ENCODE peak calls at places on chromosomes 16 and 17, in six cellular contexts. X is WERI-Rb-1, V is IMR-90, N is AG04449, Z is gastrocnemius medialis, A is fibroblast of the aortic adventitia. H is an unnamed sample.

GRCh38 chr17:38608648-38609047 is 2.9 kb upstream of the SRCIN1 start:
- DNase-seq in Z (no peak), A (no peak), X (no peak), N (no peak), V (no peak), H (no peak)

GRCh38 chr16:66262253-66263167 is 104.0 kb upstream of the CDH5 start:
- DNase-seq in V (peak; percentile 57), X (peak; percentile 82), Z (peak; percentile 35), A (peak; percentile 72), N (no peak), H (no peak)

GRCh38 chr16:17160285-17160854 is 310.4 kb downstream of the XYLT1 start:
- DNase-seq in V (peak; percentile 45), A (no peak), Z (no peak), X (no peak), N (no peak), H (no peak)

GRCh38 chr16:20383106-20384029 is 21.2 kb downstream of the PDILT start:
- DNase-seq in N (peak; percentile 7), A (peak; percentile 61), V (peak; percentile 54), X (peak; percentile 67), Z (no peak), H (peak; percentile 40)

GRCh38 chr16:6576646-6577045 is 756.0 kb upstream of the RBFOX1 start:
- DNase-seq in V (no peak), Z (no peak), A (no peak), X (no peak), N (no peak), H (no peak)

GRCh38 chr17:81125573-81126081 is 39.7 kb upstream of the PVALEF start:
- DNase-seq in A (no peak), V (no peak), X (no peak), N (no peak), Z (no peak), H (no peak)

GRCh38 chr17:56297142-56297541 is 143.9 kb downstream of the ANKFN1 start:
- DNase-seq in Z (no peak), A (peak; percentile 41), N (no peak), V (peak; percentile 62), X (no peak), H (no peak)

GRCh38 chr17:64410750-64411490 is 20.3 kb upstream of the PECAM1 start:
- DNase-seq in X (no peak), A (no peak), V (no peak), Z (no peak), N (no peak), H (no peak)

GRCh38 chr16:20884240-20884556 is 16.0 kb downstream of the DCUN1D3 start:
- DNase-seq in Z (no peak), N (no peak), X (no peak), A (peak; percentile 70), V (peak; percentile 88), H (no peak)

GRCh38 chr17:2860045-2860444 is 63.8 kb downstream of the RAP1GAP2 start:
- DNase-seq in V (no peak), X (peak; percentile 88), A (no peak), Z (no peak), N (no peak), H (no peak)

GRCh38 chr16:55115506-55115905 is 184.8 kb downstream of the IRX5 start:
- DNase-seq in A (no peak), N (no peak), V (no peak), X (no peak), Z (no peak), H (no peak)

GRCh38 chr16:10318798-10319500 is 66.9 kb upstream of the ATF7IP2 start:
- DNase-seq in X (no peak), Z (no peak), V (no peak), A (no peak), N (no peak), H (no peak)

GRCh38 chr17:71327376-71328059 is 793.3 kb upstream of the SOX9 start:
- DNase-seq in N (no peak), V (peak; percentile 72), X (no peak), A (peak; percentile 28), Z (no peak), H (no peak)

GRCh38 chr16:79845734-79846135 is 245.2 kb upstream of the MAF start:
- DNase-seq in V (no peak), Z (no peak), A (no peak), X (no peak), N (no peak), H (no peak)

DNA sequence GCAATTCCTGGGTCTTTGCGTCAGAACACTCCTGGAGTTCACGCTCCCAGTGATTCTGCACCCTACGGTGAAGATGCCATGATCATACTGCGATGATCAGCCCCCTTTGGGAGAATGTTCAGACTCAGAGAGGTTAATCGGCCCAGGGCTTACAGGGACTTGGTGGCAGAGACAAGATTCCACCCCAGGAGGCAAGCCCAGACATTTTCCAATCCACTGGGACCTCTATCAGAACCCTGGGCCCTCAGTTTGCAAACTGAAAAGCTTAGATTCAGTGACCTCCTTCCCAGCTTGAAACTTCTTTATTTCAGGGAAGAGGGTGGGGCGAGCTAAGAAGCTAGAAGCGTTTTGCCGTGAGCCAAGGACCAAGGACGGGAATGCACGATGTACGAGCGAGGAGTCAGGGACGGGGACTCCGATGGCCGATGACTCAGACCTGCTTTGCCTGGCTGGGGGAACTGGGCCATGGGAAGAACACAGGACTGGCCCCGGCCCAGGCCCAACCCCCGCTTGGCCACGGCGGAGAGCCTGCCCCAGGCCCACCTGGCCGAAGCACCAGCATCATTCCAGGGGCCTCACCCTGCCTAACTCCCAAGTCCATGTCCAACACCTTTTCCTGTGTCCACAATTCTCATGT is 34.7 kb downstream of the SOCS3 start:
- DNase-seq in A (peak; percentile 46), Z (peak; percentile 78), N (no peak), X (no peak), V (peak; percentile 61), H (no peak)
- H3K4me3 ChIP-seq in A (no peak overlapping the region), Z (no peak overlapping the region), N (no peak overlapping the region), X (no peak overlapping the region), V (no peak overlapping the region), H (no peak overlapping the region)

DNA sequence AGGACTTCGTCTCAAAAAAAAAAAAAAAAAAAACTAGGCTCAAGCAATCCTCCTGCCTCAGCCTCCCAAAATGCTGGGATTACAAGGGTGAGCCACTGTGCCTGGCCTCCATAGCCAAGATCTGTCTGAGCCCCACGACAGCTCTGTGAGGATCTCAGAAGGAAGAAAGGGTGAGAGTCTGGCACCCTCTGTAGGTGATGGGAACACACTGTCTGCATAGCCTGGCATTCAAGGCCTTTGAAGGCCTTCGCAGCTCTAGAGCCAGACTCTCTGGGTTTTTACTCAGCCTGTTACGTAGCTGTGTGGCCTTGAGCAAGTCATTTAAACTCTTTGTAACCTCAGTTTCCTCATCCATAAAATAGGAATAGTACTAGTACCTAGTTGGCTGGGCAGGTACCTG is 6.3 kb upstream of the XPO6 start:
- DNase-seq in V (peak; percentile 52), X (peak; percentile 61), Z (no peak), N (no peak), A (peak; percentile 60), H (no peak)
- TF ChIP-seq CTCF in V (peak; percentile 57), X (peak; percentile 78), Z (no peak), N (peak; percentile 75), A (peak; percentile 66), H (peak; percentile 70)

GRCh38 chr16:71474864-71475263 is 12.8 kb upstream of the ZNF23 start:
- DNase-seq in V (peak; percentile 92), N (peak; percentile 79), Z (no peak), A (peak; percentile 63), X (no peak), H (peak; percentile 89)

GRCh38 chr16:71476457-71476856 is 12.7 kb downstream of the ZNF19 start:
- DNase-seq in V (no peak), Z (no peak), N (no peak), X (no peak), A (no peak), H (no peak)

GRCh38 chr16:71479420-71479819 is 9.7 kb downstream of the ZNF19 start:
- DNase-seq in X (peak; percentile 49), Z (no peak), A (peak; percentile 33), N (no peak), V (peak; percentile 34), H (no peak)

GRCh38 chr16:71472041-71472440 is 10.0 kb upstream of the ZNF23 start:
- DNase-seq in N (no peak), Z (no peak), V (no peak), X (no peak), A (no peak), H (no peak)

DNA sequence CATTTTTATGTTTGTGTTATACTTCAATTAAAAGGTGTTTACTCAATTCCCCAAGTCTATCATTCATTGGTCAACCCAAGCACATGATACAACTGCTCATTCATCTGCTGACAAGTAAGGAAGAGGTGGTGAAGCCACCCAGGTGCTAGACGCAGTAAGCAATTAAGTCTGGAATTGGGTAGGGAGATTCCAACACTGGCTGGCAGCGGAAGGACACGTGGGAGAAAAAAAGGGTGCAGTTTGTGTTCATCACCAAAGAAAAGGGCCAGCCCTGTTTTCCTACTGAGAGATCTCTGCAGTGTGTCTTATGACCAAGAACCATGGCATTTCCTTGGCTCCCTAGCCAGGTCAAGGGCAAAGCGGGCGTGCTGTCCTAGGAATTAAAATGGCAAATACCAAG is 11.8 kb upstream of the ZNF23 start:
- DNase-seq in Z (no peak), A (no peak), X (no peak), V (no peak), N (no peak), H (no peak)
- H3K4me3 ChIP-seq in Z (no peak overlapping the region), A (no peak overlapping the region), X (no peak overlapping the region), V (no peak overlapping the region), N (no peak overlapping the region), H (no peak overlapping the region)

DNA sequence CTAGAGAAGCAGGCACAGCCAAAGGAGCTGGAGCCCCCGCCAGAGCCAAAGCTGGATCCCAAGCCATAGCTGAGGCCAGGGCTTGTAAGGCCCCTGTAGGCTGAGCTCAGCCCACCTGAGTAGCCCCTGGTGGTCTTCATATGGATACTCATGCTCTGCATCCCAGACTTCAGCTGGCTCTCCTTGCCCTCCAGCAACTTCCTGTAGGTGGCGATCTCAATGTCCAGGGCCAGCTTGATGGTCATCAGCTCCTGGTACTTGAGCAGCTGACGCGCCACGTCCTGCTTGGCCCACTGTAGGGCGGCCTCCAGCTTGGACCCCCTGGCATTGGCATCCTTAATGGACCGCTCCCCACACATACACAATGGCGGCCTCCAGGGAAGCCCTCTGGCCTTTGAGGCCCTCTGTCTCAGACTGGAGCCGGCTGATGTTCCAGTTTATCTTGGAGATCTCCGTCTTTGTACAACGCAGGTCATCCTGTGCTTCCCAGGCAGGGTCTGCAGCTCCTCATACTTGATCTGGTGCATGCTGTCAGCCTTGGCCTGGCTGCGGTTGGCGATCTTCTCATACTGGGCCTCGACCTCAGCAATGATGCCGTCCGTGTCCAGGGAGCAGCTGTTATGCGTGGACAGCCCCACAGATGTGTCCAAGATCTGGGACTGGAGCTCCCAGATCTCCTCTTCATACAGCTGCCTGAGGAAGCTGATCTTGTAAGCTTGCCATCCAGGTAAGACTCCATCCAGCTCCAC is 28.9 kb downstream of the IKZF3 start:
- DNase-seq in X (no peak), V (no peak), N (no peak), A (no peak), Z (no peak), H (no peak)
- TF ChIP-seq CTCF in X (peak; percentile 52), V (no peak), N (no peak), A (no peak), Z (no peak), H (no peak)

H was measured in epithelial cell of proximal tubule.